ENCODE peak calls at places on chromosomes 5 and 9, in eight cellular contexts. M is stimulated activated CD4-positive, alpha-beta T cell treated with anti-CD3 and anti-CD28 coated beads, TNF-alpha, amount 100 ng/mL, for 1 hour; Y is KBM-7; P is NCI-H774; T is stromal cell of bone marrow; C is GOT3; J is T-helper 9 cell; G is CD14-positive monocyte. D is an unnamed sample.

GRCh38 chr5:151471276-151471675 is 23.9 kb downstream of the SLC36A1 start:
- DNase-seq in T (no peak), G (no peak), P (peak), Y (no peak), M (no peak), C (no peak), J (no peak), D (no peak)

GRCh38 chr5:34660444-34660843 is 4.3 kb downstream of the RAI14 start:
- DNase-seq in G (no peak), T (peak), J (no peak), Y (peak), P (no peak), M (no peak), C (no peak), D (no peak)

GRCh38 chr5:169350016-169350415 is 49.1 kb upstream of the SLIT3 start:
- DNase-seq in P (no peak), C (no peak), T (peak), G (no peak), Y (no peak), M (no peak), J (no peak), D (no peak)

GRCh38 chr5:170219615-170220014 is 13.2 kb upstream of the C5orf58 start:
- DNase-seq in T (peak), C (no peak), P (no peak), M (no peak), G (no peak), Y (no peak), J (no peak), D (no peak)

GRCh38 chr9:19410594-19410993 is 1.8 kb downstream of the ACER2 start:
- DNase-seq in M (no peak), G (no peak), C (no peak), P (no peak), Y (no peak), J (no peak), T (no peak), D (no peak)

GRCh38 chr9:78296208-78296892 is 575 bp upstream of the PSAT1 start:
- DNase-seq in M (no peak), G (no peak), P (no peak), C (no peak), J (no peak), T (no peak), Y (no peak), D (no peak)

GRCh38 chr9:96423985-96424336 is 5.8 kb upstream of the ZNF367 start:
- DNase-seq in P (no peak), C (no peak), G (no peak), T (no peak), Y (no peak), M (no peak), J (no peak), D (no peak)

GRCh38 chr9:97468658-97469448 is 32.6 kb upstream of the TMOD1 start:
- DNase-seq in J (peak), T (peak), G (no peak), Y (peak), P (peak), M (no peak), C (no peak), D (peak)

GRCh38 chr5:14089198-14089597 is 53.9 kb upstream of the TRIO start:
- DNase-seq in T (no peak), M (no peak), C (no peak), J (no peak), P (no peak), Y (no peak), G (no peak), D (no peak)

GRCh38 chr5:139760066-139761056 is 35.2 kb upstream of the PSD2 start:
- DNase-seq in T (no peak), C (no peak), M (no peak), G (no peak), Y (no peak), P (no peak), J (no peak), D (no peak)

GRCh38 chr5:13606051-13606450 is 338.4 kb downstream of the DNAH5 start:
- DNase-seq in C (no peak), P (no peak), G (no peak), Y (no peak), T (no peak), M (no peak), J (no peak), D (no peak)

GRCh38 chr5:154308457-154309360 is 118.2 kb downstream of the GALNT10 start:
- DNase-seq in P (no peak), J (no peak), Y (no peak), C (no peak), G (no peak), T (peak), M (no peak), D (no peak)

GRCh38 chr5:92222449-92222848 is 839.3 kb upstream of the ARRDC3 start:
- DNase-seq in Y (no peak), J (no peak), P (no peak), M (no peak), T (no peak), C (no peak), G (no peak), D (no peak)

GRCh38 chr5:71948206-71948605 is 159.1 kb upstream of the MAP1B start:
- DNase-seq in Y (no peak), T (no peak), G (no peak), M (no peak), C (no peak), P (no peak), J (no peak), D (no peak)

GRCh38 chr5:121693864-121694263 is 157.8 kb upstream of the FTMT start:
- DNase-seq in J (no peak), Y (no peak), M (no peak), G (no peak), P (no peak), T (no peak), C (no peak), D (no peak)

GRCh38 chr5:143262393-143263174 is 140.9 kb downstream of the NR3C1 start:
- DNase-seq in P (no peak), J (no peak), Y (no peak), M (no peak), T (peak), C (no peak), G (peak), D (no peak)

GRCh38 chr9:129237195-129237611 is 59.1 kb upstream of the IER5L start:
- DNase-seq in T (peak), Y (peak), C (no peak), M (no peak), J (peak), P (no peak), G (no peak), D (peak)